ENCODE peak calls at places on chromosomes 7 and 10, in ten cellular contexts. One of them, this sample, is unnamed.

GRCh38 chr10:108801775-108802516 is 1121.4 kb downstream of the XPNPEP1 start:
- DNase-seq in NAMALWA: no peak
- DNase-seq in ACHN: no peak
- DNase-seq in occipital lobe: no peak
- DNase-seq in type B pancreatic cell: no peak
- DNase-seq in GM03348: peak
- DNase-seq in T1000: no peak
- DNase-seq in NCI-H2029 treated with DMSO at 0.1 percent for 48 hours: no peak
- DNase-seq in putamen: no peak
- DNase-seq in lower leg skin: no peak
- DNase-seq in this sample: no peak

GRCh38 chr7:2971914-2972530 is 71.6 kb downstream of the CARD11 start:
- DNase-seq in NAMALWA: peak
- DNase-seq in ACHN: no peak
- DNase-seq in occipital lobe: no peak
- DNase-seq in type B pancreatic cell: no peak
- DNase-seq in GM03348: no peak
- DNase-seq in T1000: no peak
- DNase-seq in NCI-H2029 treated with DMSO at 0.1 percent for 48 hours: no peak
- DNase-seq in putamen: no peak
- DNase-seq in lower leg skin: no peak
- DNase-seq in this sample: peak

GRCh38 chr10:110171032-110171431 is 36.4 kb upstream of the MXI1 start:
- DNase-seq in NAMALWA: no peak
- DNase-seq in ACHN: peak
- DNase-seq in occipital lobe: no peak
- DNase-seq in type B pancreatic cell: peak
- DNase-seq in GM03348: peak
- DNase-seq in T1000: no peak
- DNase-seq in NCI-H2029 treated with DMSO at 0.1 percent for 48 hours: no peak
- DNase-seq in putamen: no peak
- DNase-seq in lower leg skin: no peak
- DNase-seq in this sample: no peak

GRCh38 chr10:79104264-79104954 is 35.6 kb downstream of the ZMIZ1 start:
- DNase-seq in NAMALWA: no peak
- DNase-seq in ACHN: no peak
- DNase-seq in occipital lobe: no peak
- DNase-seq in type B pancreatic cell: no peak
- DNase-seq in GM03348: peak
- DNase-seq in T1000: no peak
- DNase-seq in NCI-H2029 treated with DMSO at 0.1 percent for 48 hours: no peak
- DNase-seq in putamen: no peak
- DNase-seq in lower leg skin: no peak
- DNase-seq in this sample: no peak

GRCh38 chr10:30000802-30001571 is 58.4 kb downstream of the JCAD start:
- DNase-seq in NAMALWA: no peak
- DNase-seq in ACHN: peak
- DNase-seq in occipital lobe: no peak
- DNase-seq in type B pancreatic cell: no peak
- DNase-seq in GM03348: peak
- DNase-seq in T1000: no peak
- DNase-seq in NCI-H2029 treated with DMSO at 0.1 percent for 48 hours: no peak
- DNase-seq in putamen: no peak
- DNase-seq in lower leg skin: peak
- DNase-seq in this sample: peak

GRCh38 chr7:150823484-150824126 is 23.0 kb downstream of the TMEM176A start:
- DNase-seq in NAMALWA: no peak
- DNase-seq in ACHN: no peak
- DNase-seq in occipital lobe: no peak
- DNase-seq in type B pancreatic cell: no peak
- DNase-seq in GM03348: no peak
- DNase-seq in T1000: no peak
- DNase-seq in NCI-H2029 treated with DMSO at 0.1 percent for 48 hours: no peak
- DNase-seq in putamen: no peak
- DNase-seq in lower leg skin: no peak
- DNase-seq in this sample: no peak

GRCh38 chr10:132548106-132548823 is 10.7 kb downstream of the INPP5A start:
- DNase-seq in NAMALWA: peak
- DNase-seq in ACHN: no peak
- DNase-seq in occipital lobe: no peak
- DNase-seq in type B pancreatic cell: no peak
- DNase-seq in GM03348: no peak
- DNase-seq in T1000: no peak
- DNase-seq in NCI-H2029 treated with DMSO at 0.1 percent for 48 hours: no peak
- DNase-seq in putamen: no peak
- DNase-seq in lower leg skin: no peak
- DNase-seq in this sample: no peak

GRCh38 chr7:78587443-78588044 is 789.0 kb downstream of the PHTF2 start:
- DNase-seq in NAMALWA: peak
- DNase-seq in ACHN: peak
- DNase-seq in occipital lobe: no peak
- DNase-seq in type B pancreatic cell: no peak
- DNase-seq in GM03348: peak
- DNase-seq in T1000: no peak
- DNase-seq in NCI-H2029 treated with DMSO at 0.1 percent for 48 hours: no peak
- DNase-seq in putamen: no peak
- DNase-seq in lower leg skin: no peak
- DNase-seq in this sample: no peak

GRCh38 chr7:130733866-130734524 is at the start of gene KLF14:
- DNase-seq in NAMALWA: no peak
- DNase-seq in ACHN: peak
- DNase-seq in occipital lobe: no peak
- DNase-seq in type B pancreatic cell: no peak
- DNase-seq in GM03348: peak
- DNase-seq in T1000: peak
- DNase-seq in NCI-H2029 treated with DMSO at 0.1 percent for 48 hours: no peak
- DNase-seq in putamen: no peak
- DNase-seq in lower leg skin: no peak
- DNase-seq in this sample: no peak

GRCh38 chr7:25989140-25989705 is 162.8 kb upstream of the NFE2L3 start:
- DNase-seq in NAMALWA: no peak
- DNase-seq in ACHN: no peak
- DNase-seq in occipital lobe: no peak
- DNase-seq in type B pancreatic cell: no peak
- DNase-seq in GM03348: no peak
- DNase-seq in T1000: no peak
- DNase-seq in NCI-H2029 treated with DMSO at 0.1 percent for 48 hours: no peak
- DNase-seq in putamen: no peak
- DNase-seq in lower leg skin: no peak
- DNase-seq in this sample: no peak

GRCh38 chr7:88013981-88014380 is 79.9 kb downstream of the ADAM22 start:
- DNase-seq in NAMALWA: no peak
- DNase-seq in ACHN: no peak
- DNase-seq in occipital lobe: no peak
- DNase-seq in type B pancreatic cell: no peak
- DNase-seq in GM03348: no peak
- DNase-seq in T1000: no peak
- DNase-seq in NCI-H2029 treated with DMSO at 0.1 percent for 48 hours: no peak
- DNase-seq in putamen: no peak
- DNase-seq in lower leg skin: no peak
- DNase-seq in this sample: no peak

GRCh38 chr10:103872137-103872933 is 17.0 kb upstream of the SH3PXD2A start:
- DNase-seq in NAMALWA: no peak
- DNase-seq in ACHN: no peak
- DNase-seq in occipital lobe: no peak
- DNase-seq in type B pancreatic cell: no peak
- DNase-seq in GM03348: peak
- DNase-seq in T1000: no peak
- DNase-seq in NCI-H2029 treated with DMSO at 0.1 percent for 48 hours: no peak
- DNase-seq in putamen: no peak
- DNase-seq in lower leg skin: peak
- DNase-seq in this sample: no peak

GRCh38 chr10:16902606-16903005 is 85.4 kb upstream of the RSU1 start:
- DNase-seq in NAMALWA: no peak
- DNase-seq in ACHN: peak
- DNase-seq in occipital lobe: no peak
- DNase-seq in type B pancreatic cell: no peak
- DNase-seq in GM03348: no peak
- DNase-seq in T1000: no peak
- DNase-seq in NCI-H2029 treated with DMSO at 0.1 percent for 48 hours: no peak
- DNase-seq in putamen: no peak
- DNase-seq in lower leg skin: no peak
- DNase-seq in this sample: no peak

GRCh38 chr7:101536232-101536631 is 92.9 kb downstream of the MYL10 start:
- DNase-seq in NAMALWA: no peak
- DNase-seq in ACHN: peak
- DNase-seq in occipital lobe: no peak
- DNase-seq in type B pancreatic cell: no peak
- DNase-seq in GM03348: no peak
- DNase-seq in T1000: no peak
- DNase-seq in NCI-H2029 treated with DMSO at 0.1 percent for 48 hours: no peak
- DNase-seq in putamen: no peak
- DNase-seq in lower leg skin: no peak
- DNase-seq in this sample: no peak

GRCh38 chr10:63227207-63227895 is 94.2 kb downstream of the NRBF2 start:
- DNase-seq in NAMALWA: no peak
- DNase-seq in ACHN: no peak
- DNase-seq in occipital lobe: no peak
- DNase-seq in type B pancreatic cell: no peak
- DNase-seq in GM03348: peak
- DNase-seq in T1000: no peak
- DNase-seq in NCI-H2029 treated with DMSO at 0.1 percent for 48 hours: no peak
- DNase-seq in putamen: no peak
- DNase-seq in lower leg skin: no peak
- DNase-seq in this sample: no peak

This sample was measured in coronary artery.